ENCODE peak calls at places on chromosomes 11 and 22, in five cellular contexts. One of them, this sample, is unnamed.

GRCh38 chr22:42926034-42926433 is 69.0 kb upstream of the ARFGAP3 start:
- DNase-seq in choroid plexus epithelial cell: no peak
- DNase-seq in GM18507: no peak
- DNase-seq in activated T-helper 9 cell treated with anti-CD3 and anti-CD28 coated beads, Interleukin-2, amount 50 U/mL, for 16 hours: no peak
- DNase-seq in aorta: peak
- DNase-seq in this sample: no peak

GRCh38 chr11:10293423-10294288 is at the start of gene SBF2:
- DNase-seq in choroid plexus epithelial cell: peak
- DNase-seq in GM18507: no peak
- DNase-seq in activated T-helper 9 cell treated with anti-CD3 and anti-CD28 coated beads, Interleukin-2, amount 50 U/mL, for 16 hours: peak
- DNase-seq in aorta: peak
- DNase-seq in this sample: peak

GRCh38 chr22:27381960-27382742 is 419.4 kb downstream of the MN1 start:
- DNase-seq in choroid plexus epithelial cell: no peak
- DNase-seq in GM18507: no peak
- DNase-seq in activated T-helper 9 cell treated with anti-CD3 and anti-CD28 coated beads, Interleukin-2, amount 50 U/mL, for 16 hours: no peak
- DNase-seq in aorta: no peak
- DNase-seq in this sample: no peak

GRCh38 chr22:35564975-35565867 is 24.6 kb downstream of the RASD2 start:
- DNase-seq in choroid plexus epithelial cell: peak
- DNase-seq in GM18507: no peak
- DNase-seq in activated T-helper 9 cell treated with anti-CD3 and anti-CD28 coated beads, Interleukin-2, amount 50 U/mL, for 16 hours: no peak
- DNase-seq in aorta: no peak
- DNase-seq in this sample: no peak

GRCh38 chr22:29782061-29782845 is 15.1 kb downstream of the UQCR10 start:
- DNase-seq in choroid plexus epithelial cell: peak
- DNase-seq in GM18507: no peak
- DNase-seq in activated T-helper 9 cell treated with anti-CD3 and anti-CD28 coated beads, Interleukin-2, amount 50 U/mL, for 16 hours: no peak
- DNase-seq in aorta: no peak
- DNase-seq in this sample: peak

GRCh38 chr22:16954060-16954403 is 54.0 kb downstream of the GAB4 start:
- DNase-seq in choroid plexus epithelial cell: no peak
- DNase-seq in GM18507: no peak
- DNase-seq in activated T-helper 9 cell treated with anti-CD3 and anti-CD28 coated beads, Interleukin-2, amount 50 U/mL, for 16 hours: no peak
- DNase-seq in aorta: no peak
- DNase-seq in this sample: no peak

GRCh38 chr22:46905415-46905814 is 143.0 kb downstream of the TBC1D22A start:
- DNase-seq in choroid plexus epithelial cell: no peak
- DNase-seq in GM18507: no peak
- DNase-seq in activated T-helper 9 cell treated with anti-CD3 and anti-CD28 coated beads, Interleukin-2, amount 50 U/mL, for 16 hours: no peak
- DNase-seq in aorta: peak
- DNase-seq in this sample: no peak

GRCh38 chr11:109511598-109511997 is 89.6 kb downstream of the C11orf87 start:
- DNase-seq in choroid plexus epithelial cell: no peak
- DNase-seq in GM18507: no peak
- DNase-seq in activated T-helper 9 cell treated with anti-CD3 and anti-CD28 coated beads, Interleukin-2, amount 50 U/mL, for 16 hours: no peak
- DNase-seq in aorta: no peak
- DNase-seq in this sample: no peak

GRCh38 chr11:76233936-76234703 is 27.8 kb upstream of the WNT11 start:
- DNase-seq in choroid plexus epithelial cell: peak
- DNase-seq in GM18507: no peak
- DNase-seq in activated T-helper 9 cell treated with anti-CD3 and anti-CD28 coated beads, Interleukin-2, amount 50 U/mL, for 16 hours: no peak
- DNase-seq in aorta: peak
- DNase-seq in this sample: peak

GRCh38 chr11:12239396-12240298 is 129.3 kb downstream of the MICAL2 start:
- DNase-seq in choroid plexus epithelial cell: no peak
- DNase-seq in GM18507: no peak
- DNase-seq in activated T-helper 9 cell treated with anti-CD3 and anti-CD28 coated beads, Interleukin-2, amount 50 U/mL, for 16 hours: no peak
- DNase-seq in aorta: no peak
- DNase-seq in this sample: no peak

GRCh38 chr22:23831261-23831660 is 7.5 kb downstream of the DERL3 start:
- DNase-seq in choroid plexus epithelial cell: no peak
- DNase-seq in GM18507: no peak
- DNase-seq in activated T-helper 9 cell treated with anti-CD3 and anti-CD28 coated beads, Interleukin-2, amount 50 U/mL, for 16 hours: no peak
- DNase-seq in aorta: peak
- DNase-seq in this sample: no peak

GRCh38 chr11:67627394-67627787 is 2.3 kb downstream of the NUDT8 start:
- DNase-seq in choroid plexus epithelial cell: no peak
- DNase-seq in GM18507: no peak
- DNase-seq in activated T-helper 9 cell treated with anti-CD3 and anti-CD28 coated beads, Interleukin-2, amount 50 U/mL, for 16 hours: no peak
- DNase-seq in aorta: peak
- DNase-seq in this sample: peak

GRCh38 chr11:725624-726202 is 19.7 kb downstream of the EPS8L2 start:
- DNase-seq in choroid plexus epithelial cell: no peak
- DNase-seq in GM18507: no peak
- DNase-seq in activated T-helper 9 cell treated with anti-CD3 and anti-CD28 coated beads, Interleukin-2, amount 50 U/mL, for 16 hours: no peak
- DNase-seq in aorta: no peak
- DNase-seq in this sample: no peak

GRCh38 chr22:38655532-38656255 is 498 bp downstream of the FAM227A start:
- DNase-seq in choroid plexus epithelial cell: peak
- DNase-seq in GM18507: no peak
- DNase-seq in activated T-helper 9 cell treated with anti-CD3 and anti-CD28 coated beads, Interleukin-2, amount 50 U/mL, for 16 hours: no peak
- DNase-seq in aorta: no peak
- DNase-seq in this sample: no peak

GRCh38 chr22:25062378-25063095 is 110.0 kb downstream of the KIAA1671 start:
- DNase-seq in choroid plexus epithelial cell: no peak
- DNase-seq in GM18507: no peak
- DNase-seq in activated T-helper 9 cell treated with anti-CD3 and anti-CD28 coated beads, Interleukin-2, amount 50 U/mL, for 16 hours: peak
- DNase-seq in aorta: peak
- DNase-seq in this sample: no peak

GRCh38 chr11:2580444-2581050 is 119.2 kb downstream of the KCNQ1OT1 start:
- DNase-seq in choroid plexus epithelial cell: no peak
- DNase-seq in GM18507: no peak
- DNase-seq in activated T-helper 9 cell treated with anti-CD3 and anti-CD28 coated beads, Interleukin-2, amount 50 U/mL, for 16 hours: no peak
- DNase-seq in aorta: peak
- DNase-seq in this sample: peak

GRCh38 chr11:57792060-57792541 is 30.5 kb downstream of the CTNND1 start:
- DNase-seq in choroid plexus epithelial cell: peak
- DNase-seq in GM18507: peak
- DNase-seq in activated T-helper 9 cell treated with anti-CD3 and anti-CD28 coated beads, Interleukin-2, amount 50 U/mL, for 16 hours: peak
- DNase-seq in aorta: peak
- DNase-seq in this sample: peak

GRCh38 chr11:67287355-67288197 is 1.5 kb upstream of the ANKRD13D start:
- DNase-seq in choroid plexus epithelial cell: no peak
- DNase-seq in GM18507: no peak
- DNase-seq in activated T-helper 9 cell treated with anti-CD3 and anti-CD28 coated beads, Interleukin-2, amount 50 U/mL, for 16 hours: no peak
- DNase-seq in aorta: peak
- DNase-seq in this sample: no peak

GRCh38 chr11:27161071-27161470 is 120.5 kb downstream of the BBOX1 start:
- DNase-seq in choroid plexus epithelial cell: no peak
- DNase-seq in GM18507: no peak
- DNase-seq in activated T-helper 9 cell treated with anti-CD3 and anti-CD28 coated beads, Interleukin-2, amount 50 U/mL, for 16 hours: no peak
- DNase-seq in aorta: no peak
- DNase-seq in this sample: no peak

GRCh38 chr22:42208362-42208761 is 62.1 kb downstream of the TCF20 start:
- DNase-seq in choroid plexus epithelial cell: no peak
- DNase-seq in GM18507: no peak
- DNase-seq in activated T-helper 9 cell treated with anti-CD3 and anti-CD28 coated beads, Interleukin-2, amount 50 U/mL, for 16 hours: no peak
- DNase-seq in aorta: no peak
- DNase-seq in this sample: no peak

GRCh38 chr22:30813936-30814335 is 119.3 kb downstream of the OSBP2 start:
- DNase-seq in choroid plexus epithelial cell: no peak
- DNase-seq in GM18507: no peak
- DNase-seq in activated T-helper 9 cell treated with anti-CD3 and anti-CD28 coated beads, Interleukin-2, amount 50 U/mL, for 16 hours: no peak
- DNase-seq in aorta: no peak
- DNase-seq in this sample: no peak

GRCh38 chr11:93846411-93846810 is 4.0 kb downstream of the VSTM5 start:
- DNase-seq in choroid plexus epithelial cell: peak
- DNase-seq in GM18507: no peak
- DNase-seq in activated T-helper 9 cell treated with anti-CD3 and anti-CD28 coated beads, Interleukin-2, amount 50 U/mL, for 16 hours: no peak
- DNase-seq in aorta: no peak
- DNase-seq in this sample: no peak

GRCh38 chr11:2378527-2379210 is 1.6 kb downstream of the CD81 start:
- DNase-seq in choroid plexus epithelial cell: peak
- DNase-seq in GM18507: no peak
- DNase-seq in activated T-helper 9 cell treated with anti-CD3 and anti-CD28 coated beads, Interleukin-2, amount 50 U/mL, for 16 hours: no peak
- DNase-seq in aorta: no peak
- DNase-seq in this sample: peak

GRCh38 chr11:68471360-68472340 is 11.1 kb downstream of the PPP6R3 start:
- DNase-seq in choroid plexus epithelial cell: peak
- DNase-seq in GM18507: no peak
- DNase-seq in activated T-helper 9 cell treated with anti-CD3 and anti-CD28 coated beads, Interleukin-2, amount 50 U/mL, for 16 hours: peak
- DNase-seq in aorta: peak
- DNase-seq in this sample: no peak

GRCh38 chr11:131504199-131504949 is 134.0 kb downstream of the NTM start:
- DNase-seq in choroid plexus epithelial cell: no peak
- DNase-seq in GM18507: no peak
- DNase-seq in activated T-helper 9 cell treated with anti-CD3 and anti-CD28 coated beads, Interleukin-2, amount 50 U/mL, for 16 hours: no peak
- DNase-seq in aorta: no peak
- DNase-seq in this sample: no peak

GRCh38 chr11:73907191-73907590 is 30.4 kb downstream of the PAAF1 start:
- DNase-seq in choroid plexus epithelial cell: peak
- DNase-seq in GM18507: no peak
- DNase-seq in activated T-helper 9 cell treated with anti-CD3 and anti-CD28 coated beads, Interleukin-2, amount 50 U/mL, for 16 hours: peak
- DNase-seq in aorta: no peak
- DNase-seq in this sample: no peak